ENCODE peak calls at places on chromosome 6, in four cellular contexts. K is ACHN, T is right cardiac atrium, E is AG08395. L is an unnamed sample.

GRCh38 chr6:159505140-159505922 is 187.7 kb downstream of the SOD2 start:
- DNase-seq in T (peak), K (no peak), E (no peak), L (peak)

GRCh38 chr6:12047304-12047703 is 35.2 kb downstream of the HIVEP1 start:
- DNase-seq in E (no peak), K (no peak), T (no peak), L (no peak)

GRCh38 chr6:23218751-23219150 is 649.4 kb downstream of the HDGFL1 start:
- DNase-seq in T (no peak), E (no peak), K (no peak), L (no peak)

GRCh38 chr6:55621244-55621643 is 42.3 kb upstream of the HMGCLL1 start:
- DNase-seq in K (no peak), E (no peak), T (no peak), L (no peak)

GRCh38 chr6:116278853-116279231 is 888 bp downstream of the TSPYL1 start:
- DNase-seq in T (peak), E (no peak), K (no peak), L (peak)

GRCh38 chr6:154239392-154239791 is 117.2 kb downstream of the IPCEF1 start:
- DNase-seq in K (no peak), T (no peak), E (no peak), L (no peak)

GRCh38 chr6:38771111-38771694 is 56.1 kb downstream of the DNAH8 start:
- DNase-seq in E (no peak), T (no peak), K (no peak), L (no peak)

GRCh38 chr6:36929607-36930006 is 24.9 kb upstream of the PI16 start:
- DNase-seq in E (peak), K (no peak), T (no peak), L (no peak)

GRCh38 chr6:56491606-56492328 is 150.9 kb downstream of the DST start:
- DNase-seq in E (no peak), T (peak), K (no peak), L (peak)

GRCh38 chr6:104606361-104606760 is 253.4 kb downstream of the HACE1 start:
- DNase-seq in E (no peak), K (no peak), T (no peak), L (no peak)

GRCh38 chr6:7110092-7110792 is 2.5 kb downstream of the RREB1 start:
- DNase-seq in T (no peak), K (no peak), E (no peak), L (no peak)

GRCh38 chr6:117506180-117506835 is 23.8 kb downstream of the DCBLD1 start:
- DNase-seq in K (no peak), E (peak), T (no peak), L (peak)

GRCh38 chr6:105492706-105493673 is 90.1 kb upstream of the PREP start:
- DNase-seq in T (no peak), K (no peak), E (no peak), L (no peak)

GRCh38 chr6:106519460-106520394 is 109.6 kb downstream of the RTN4IP1 start:
- DNase-seq in T (no peak), E (peak), K (peak), L (no peak)

GRCh38 chr6:104958720-104959452 is 2.0 kb downstream of the LIN28B start:
- DNase-seq in T (no peak), K (no peak), E (no peak), L (no peak)

GRCh38 chr6:10033223-10033829 is 381.5 kb downstream of the TFAP2A start:
- DNase-seq in K (peak), T (no peak), E (no peak), L (no peak)

GRCh38 chr6:54307412-54308036 is 717 bp upstream of the TINAG start:
- DNase-seq in T (no peak), E (no peak), K (peak), L (no peak)

GRCh38 chr6:153553627-153554026 is 422.5 kb upstream of the RGS17 start:
- DNase-seq in K (peak), E (no peak), T (no peak), L (no peak)

GRCh38 chr6:88967891-88968290 is 4.5 kb upstream of the RNGTT start:
- DNase-seq in T (no peak), K (no peak), E (no peak), L (no peak)

GRCh38 chr6:10441004-10441654 is 26.3 kb upstream of the TFAP2A start:
- DNase-seq in T (no peak), K (peak), E (peak), L (no peak)

GRCh38 chr6:30749554-30750378 is 5.4 kb upstream of the IER3 start:
- DNase-seq in T (no peak), E (no peak), K (peak), L (no peak)

GRCh38 chr6:87945966-87946365 is 101.7 kb upstream of the SPACA1 start:
- DNase-seq in E (no peak), K (no peak), T (no peak), L (no peak)

GRCh38 chr6:5958948-5959347 is 47.8 kb downstream of the NRN1 start:
- DNase-seq in E (no peak), T (no peak), K (no peak), L (no peak)

GRCh38 chr6:144820270-144820669 is 535.1 kb downstream of the UTRN start:
- DNase-seq in T (no peak), K (no peak), E (peak), L (no peak)

GRCh38 chr6:22362361-22362760 is 65.5 kb upstream of the PRL start:
- DNase-seq in E (no peak), K (no peak), T (no peak), L (no peak)

GRCh38 chr6:159819932-159820640 is 20.0 kb downstream of the PNLDC1 start:
- DNase-seq in T (no peak), K (no peak), E (no peak), L (no peak)

GRCh38 chr6:29847871-29848630 is 20.4 kb downstream of the HLA-G start:
- DNase-seq in T (peak), E (peak), K (peak), L (peak)

GRCh38 chr6:80641591-80641990 is 535.1 kb downstream of the BCKDHB start:
- DNase-seq in T (no peak), E (no peak), K (no peak), L (no peak)

GRCh38 chr6:167589615-167589940 is 237.1 kb upstream of the AFDN start:
- DNase-seq in K (no peak), E (no peak), T (no peak), L (no peak)

GRCh38 chr6:149317656-149318571 is at the start of gene TAB2:
- DNase-seq in T (peak), E (peak), K (peak), L (peak)

GRCh38 chr6:151885234-151885633 is 77.8 kb downstream of the ESR1 start:
- DNase-seq in T (no peak), K (no peak), E (no peak), L (no peak)

GRCh38 chr6:157066781-157067491 is 256.4 kb downstream of the TMEM242 start:
- DNase-seq in K (peak), E (peak), T (no peak), L (no peak)

GRCh38 chr6:44856495-44856878 is 469.0 kb downstream of the CDC5L start:
- DNase-seq in T (no peak), E (peak), K (no peak), L (no peak)

GRCh38 chr6:36076178-36077088 is 48.8 kb downstream of the MAPK14 start:
- DNase-seq in T (no peak), K (no peak), E (no peak), L (no peak)